ENCODE peak calls at places on chromosome 5, in ten cellular contexts. Y is endothelial cell; S is lower lobe of right lung; T is CD8-positive, alpha-beta T cell; Z is nephron progenitor cell; Q is AG10803; H is cardiac muscle cell; F is A549; C is IMR-90; D is chondrocyte. X is an unnamed sample.

GRCh38 chr5:150293091-150293941 is 3.7 kb upstream of the CAMK2A start:
- DNase-seq in H (no peak), T (no peak), S (no peak), D (peak), Y (no peak), C (no peak), Q (no peak), F (no peak), Z (no peak), X (no peak)

GRCh38 chr5:103218164-103218563 is 40.4 kb upstream of the MACIR start:
- DNase-seq in H (peak), T (no peak), F (peak), S (no peak), Q (peak), Z (no peak), Y (no peak), D (no peak), C (peak), X (peak)

GRCh38 chr5:83914199-83914598 is 193.5 kb upstream of the HAPLN1 start:
- DNase-seq in F (no peak), H (peak), C (peak), T (no peak), Q (no peak), Z (no peak), S (no peak), Y (no peak), D (no peak), X (peak)

GRCh38 chr5:56918054-56918453 is 8.7 kb downstream of the SETD9 start:
- DNase-seq in T (no peak), F (no peak), S (no peak), C (no peak), Y (no peak), D (no peak), Q (no peak), H (no peak), Z (no peak), X (no peak)

GRCh38 chr5:78667461-78668103 is 19.0 kb upstream of the LHFPL2 start:
- DNase-seq in Z (no peak), C (no peak), S (no peak), Q (no peak), D (no peak), T (no peak), H (no peak), Y (no peak), F (no peak), X (peak)

GRCh38 chr5:137567226-137567625 is 68.1 kb upstream of the SPOCK1 start:
- DNase-seq in S (no peak), T (no peak), F (no peak), Q (no peak), C (no peak), H (no peak), D (no peak), Y (no peak), Z (no peak), X (no peak)

GRCh38 chr5:56323505-56323904 is 90.4 kb upstream of the ANKRD55 start:
- DNase-seq in Y (no peak), C (peak), F (peak), Z (no peak), Q (peak), D (no peak), T (no peak), S (no peak), H (peak), X (peak)

GRCh38 chr5:142522983-142523382 is 162.9 kb downstream of the FGF1 start:
- DNase-seq in D (no peak), H (no peak), F (no peak), Y (no peak), S (no peak), Q (no peak), Z (no peak), C (no peak), T (no peak), X (no peak)

GRCh38 chr5:100644206-100644605 is 109.0 kb downstream of the FAM174A start:
- DNase-seq in Z (no peak), F (no peak), Y (no peak), C (no peak), D (no peak), T (no peak), H (no peak), Q (no peak), S (no peak), X (no peak)

GRCh38 chr5:132369471-132370240 is at the start of gene SLC22A5:
- DNase-seq in T (peak), C (peak), F (peak), H (peak), Z (peak), Y (peak), S (peak), Q (peak), D (peak), X (peak)

GRCh38 chr5:145293716-145294115 is 541.4 kb downstream of the PRELID2 start:
- DNase-seq in Q (no peak), Z (no peak), T (no peak), C (no peak), Y (no peak), F (no peak), D (no peak), S (no peak), H (no peak), X (no peak)

GRCh38 chr5:38497946-38498345 is 58.5 kb downstream of the LIFR start:
- DNase-seq in Y (no peak), Q (peak), F (peak), H (peak), Z (no peak), D (no peak), T (no peak), C (peak), S (no peak), X (no peak)

GRCh38 chr5:169719360-169720314 is 82.6 kb downstream of the DOCK2 start:
- DNase-seq in Y (no peak), T (no peak), C (no peak), Z (no peak), F (no peak), S (no peak), H (no peak), Q (no peak), D (no peak), X (no peak)

GRCh38 chr5:140360681-140361479 is 886 bp downstream of the SLC4A9 start:
- DNase-seq in C (no peak), T (no peak), Z (no peak), Q (no peak), S (no peak), Y (no peak), D (peak), H (no peak), F (no peak), X (no peak)

GRCh38 chr5:176674799-176675198 is 27.5 kb downstream of the TSPAN17 start:
- DNase-seq in Q (no peak), D (no peak), C (no peak), S (no peak), Y (no peak), H (no peak), Z (no peak), T (no peak), F (no peak), X (no peak)

GRCh38 chr5:176677209-176677931 is 30.1 kb downstream of the TSPAN17 start:
- DNase-seq in D (no peak), H (no peak), Z (no peak), C (no peak), T (no peak), Y (no peak), F (no peak), S (no peak), Q (peak), X (no peak)

GRCh38 chr5:176676361-176676824 is 29.1 kb downstream of the TSPAN17 start:
- DNase-seq in Y (no peak), F (peak), C (peak), T (no peak), H (peak), D (no peak), Q (peak), S (no peak), Z (no peak), X (no peak)

GRCh38 chr5:176673651-176674583 is 26.6 kb downstream of the TSPAN17 start:
- DNase-seq in Y (no peak), C (no peak), F (no peak), Z (no peak), S (no peak), T (no peak), D (no peak), Q (no peak), H (no peak), X (no peak)

DNA sequence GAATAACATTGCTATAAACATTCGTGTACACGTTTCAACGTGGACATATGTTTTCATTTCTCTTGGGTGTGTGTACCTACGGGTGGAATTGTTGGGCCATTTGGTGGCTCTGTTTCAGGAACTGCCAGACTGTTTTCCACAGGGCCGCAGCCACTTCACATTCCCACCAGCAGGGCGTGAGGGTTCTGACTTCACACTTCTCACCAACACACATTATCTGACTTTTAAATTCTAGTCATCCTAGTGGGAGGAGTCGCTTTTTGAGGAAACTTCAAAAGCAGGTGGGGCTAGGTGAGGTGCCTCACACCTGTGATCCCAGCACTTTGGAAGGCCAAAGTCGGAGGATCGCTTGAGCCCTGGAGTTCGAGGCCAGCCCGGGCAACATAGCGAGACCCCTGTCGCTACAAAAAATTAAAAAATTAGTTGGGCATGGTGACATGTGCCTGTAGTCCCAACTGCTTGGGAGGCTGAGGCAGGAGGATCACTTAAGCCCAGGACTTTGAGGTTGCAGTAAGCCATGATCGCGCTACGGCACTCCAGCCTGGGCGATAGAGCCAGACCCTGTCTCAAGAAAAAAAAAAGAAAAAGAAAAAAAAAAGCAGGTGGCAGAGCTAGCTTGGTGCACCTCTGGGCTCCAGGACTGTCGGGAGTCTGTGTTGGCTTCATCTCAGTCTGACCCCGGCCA is 28.5 kb downstream of the TSPAN17 start:
- DNase-seq in Q (peak), Y (peak), C (no peak), F (peak), Z (peak), S (no peak), T (no peak), D (no peak), H (peak), X (no peak)
- TF ChIP-seq CTCF in Q (peak), Y (peak), C (peak), F (no peak), Z (peak), S (no peak), T (no peak), D (peak), H (peak), X (peak)

DNA sequence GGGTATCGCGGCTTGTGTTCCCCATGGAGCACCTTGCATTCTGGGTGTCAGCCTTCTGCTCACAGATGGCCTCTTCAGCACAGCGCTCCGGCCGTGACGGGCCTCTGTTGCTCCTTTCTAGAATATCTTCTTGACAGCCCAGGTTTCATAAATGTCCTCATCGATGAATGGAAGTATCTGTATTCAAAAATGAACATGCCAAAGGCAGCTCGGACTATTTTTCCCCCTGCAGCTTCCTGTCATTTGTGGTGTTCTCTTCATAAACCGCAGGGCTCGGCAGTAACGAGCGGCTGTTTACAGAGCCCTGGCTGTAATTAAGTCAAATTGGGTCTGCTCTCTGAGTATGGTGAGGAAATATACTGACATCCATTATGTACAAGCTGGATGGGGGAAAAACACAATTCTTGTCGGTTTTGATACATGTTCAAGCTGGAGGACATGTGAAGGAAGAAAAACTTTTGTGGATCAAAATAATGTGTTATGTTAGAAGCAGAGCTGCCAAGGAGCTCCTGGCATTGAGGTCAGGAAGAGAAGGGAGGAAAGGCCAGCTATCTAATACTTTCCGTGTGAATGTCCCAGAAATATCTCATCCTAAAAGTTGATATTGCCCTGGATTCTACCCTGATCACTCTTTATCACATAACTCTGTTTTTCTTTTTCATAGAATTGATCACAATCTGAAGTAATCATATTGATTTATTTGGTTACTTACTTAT is 154.2 kb upstream of the CD180 start:
- DNase-seq in Y (no peak), T (no peak), H (peak), Q (peak), C (no peak), S (no peak), D (no peak), Z (no peak), F (no peak), X (no peak)
- TF ChIP-seq CTCF in Y (no peak), T (no peak), H (no peak), Q (no peak), C (no peak), S (no peak), D (no peak), Z (no peak), F (no peak), X (no peak)

GRCh38 chr5:147017621-147018020 is 139.1 kb upstream of the PPP2R2B start:
- DNase-seq in H (no peak), Q (no peak), Y (no peak), S (no peak), C (no peak), Z (no peak), T (no peak), D (no peak), F (no peak), X (no peak)

GRCh38 chr5:147017191-147017590 is 138.6 kb upstream of the PPP2R2B start:
- DNase-seq in H (no peak), F (no peak), S (no peak), D (no peak), Z (no peak), Q (no peak), T (no peak), Y (no peak), C (no peak), X (no peak)
- TF ChIP-seq CTCF in H (no peak), F (no peak), S (no peak), D (no peak), Z (no peak), Q (no peak), T (no peak), Y (no peak), C (no peak), X (no peak)

GRCh38 chr5:112366987-112367386 is 52.1 kb downstream of the EPB41L4A start:
- DNase-seq in T (no peak), C (no peak), Z (no peak), F (peak), Q (no peak), H (peak), D (no peak), Y (no peak), S (no peak), X (no peak)
- TF ChIP-seq CTCF in T (no peak), C (no peak), Z (peak), F (no peak), Q (peak), H (peak), D (peak), Y (no peak), S (no peak), X (peak)

DNA sequence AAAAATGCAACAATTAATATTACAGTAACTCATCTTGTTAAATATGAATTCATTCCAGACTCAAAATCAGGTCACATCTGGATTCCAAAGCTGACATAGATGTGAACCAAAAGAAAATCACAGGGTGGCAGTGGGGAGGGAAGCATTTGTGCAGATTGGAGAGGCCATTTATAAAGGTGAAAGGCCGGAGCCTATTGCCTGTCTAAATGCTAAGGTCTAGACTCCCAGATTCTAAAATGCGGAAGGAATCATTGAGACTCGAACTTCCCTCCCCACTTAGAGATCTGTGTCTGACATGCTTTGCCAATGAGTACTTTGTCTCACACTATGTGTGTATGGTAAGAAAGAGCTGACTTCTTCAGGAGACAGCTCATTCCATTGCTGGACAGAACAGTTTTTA is 91.3 kb downstream of the ZNF366 start:
- DNase-seq in C (no peak), H (no peak), Y (no peak), S (no peak), Z (no peak), Q (no peak), D (no peak), F (no peak), T (no peak), X (no peak)
- TF ChIP-seq CTCF in C (no peak), H (no peak), Y (no peak), S (no peak), Z (no peak), Q (no peak), D (no peak), F (no peak), T (no peak), X (no peak)

DNA sequence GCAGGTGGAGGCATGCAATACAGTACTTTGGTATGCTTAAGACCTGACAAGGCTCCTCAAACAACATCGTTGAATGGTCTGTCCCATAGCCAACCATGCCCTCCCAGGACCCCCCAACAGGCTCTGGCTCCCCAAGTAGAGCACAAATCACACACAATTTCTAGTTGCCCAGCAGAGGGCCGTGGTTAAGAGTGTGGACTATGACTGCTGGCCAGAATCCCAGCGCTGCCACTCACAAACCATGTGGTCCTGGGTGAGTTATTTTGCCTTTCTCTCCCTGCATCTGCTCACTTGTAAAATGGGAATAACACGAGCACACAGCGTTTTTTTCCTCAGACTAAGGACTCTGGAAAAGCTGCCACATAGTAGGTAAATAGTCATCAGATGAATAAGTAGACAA is 6.5 kb downstream of the CKMT2 start:
- DNase-seq in H (peak), S (no peak), D (no peak), Z (no peak), F (no peak), Y (no peak), C (no peak), T (no peak), Q (no peak), X (no peak)
- TF ChIP-seq CTCF in H (no peak), S (no peak), D (no peak), Z (no peak), F (no peak), Y (no peak), C (no peak), T (no peak), Q (no peak), X (no peak)

DNA sequence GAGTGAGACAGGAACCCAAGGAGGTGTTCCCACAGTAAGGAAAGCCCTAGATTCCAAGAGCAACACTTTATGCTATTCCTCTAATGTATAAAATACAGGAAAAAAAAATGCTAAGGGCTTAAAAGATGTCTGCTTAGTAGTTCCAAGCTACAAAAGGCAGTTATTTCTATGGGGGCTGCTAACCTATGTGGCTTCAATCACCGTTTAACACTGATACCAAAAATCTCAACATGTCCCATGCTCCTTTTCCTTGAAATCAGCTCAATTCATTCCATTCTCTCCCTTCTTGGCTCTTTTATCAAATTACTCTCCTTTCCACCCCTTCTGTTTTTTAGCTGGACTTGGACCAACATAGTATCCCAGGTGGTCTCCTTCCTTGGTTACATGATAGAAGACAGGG is 20.6 kb downstream of the CCNH start:
- DNase-seq in C (no peak), Y (no peak), S (no peak), Z (no peak), T (no peak), F (no peak), Q (no peak), H (no peak), D (no peak), X (no peak)
- TF ChIP-seq CTCF in C (no peak), Y (no peak), S (no peak), Z (no peak), T (no peak), F (no peak), Q (no peak), H (no peak), D (no peak), X (no peak)

DNA sequence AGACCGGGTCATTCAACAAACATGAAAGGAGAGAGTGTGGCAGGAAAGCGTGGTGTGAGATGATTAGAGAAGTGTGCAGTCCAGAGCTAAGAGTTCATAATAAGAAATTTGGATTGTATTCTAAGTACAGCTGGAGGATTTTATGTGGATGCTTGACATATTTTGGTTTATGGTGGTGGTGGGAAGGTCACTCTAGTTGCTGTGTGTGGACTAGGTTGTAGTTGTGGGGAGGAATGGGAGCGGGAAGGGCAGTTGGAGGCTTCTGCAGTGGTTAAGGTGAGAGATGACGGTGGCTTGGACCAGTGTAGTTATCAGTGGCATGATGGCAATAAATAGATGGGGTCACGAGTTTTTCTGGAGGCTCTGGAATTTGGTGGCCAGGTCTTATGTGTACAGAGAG is 45.7 kb upstream of the GPR151 start:
- DNase-seq in Y (no peak), Z (no peak), D (no peak), T (no peak), H (no peak), F (no peak), C (no peak), Q (peak), S (no peak), X (peak)
- TF ChIP-seq CTCF in Y (no peak), Z (no peak), D (no peak), T (no peak), H (no peak), F (no peak), C (no peak), Q (no peak), S (no peak), X (no peak)